ENCODE peak calls at places on chromosomes 11 and 22, in five cellular contexts. F is right cardiac atrium; Q is activated naive CD4-positive, alpha-beta T cell; B is ureter; T is cardiac fibroblast. X is an unnamed sample.

GRCh38 chr11:45603930-45604682 is 61.3 kb downstream of the CHST1 start:
- DNase-seq in B (no peak), Q (no peak), F (peak), T (no peak), X (no peak)

GRCh38 chr11:77619576-77620198 is 17.9 kb downstream of the CLNS1A start:
- DNase-seq in F (no peak), T (peak), Q (no peak), B (no peak), X (no peak)

GRCh38 chr11:18490319-18490718 is 34.7 kb downstream of the LDHAL6A start:
- DNase-seq in Q (no peak), B (no peak), F (no peak), T (peak), X (no peak)

GRCh38 chr22:20569059-20570058 is 61.9 kb downstream of the MED15 start:
- DNase-seq in T (peak), Q (peak), F (peak), B (peak), X (no peak)

GRCh38 chr11:78853521-78853920 is 278.9 kb upstream of the NARS2 start:
- DNase-seq in F (no peak), Q (no peak), T (no peak), B (no peak), X (no peak)

GRCh38 chr22:27340047-27340446 is 461.5 kb downstream of the MN1 start:
- DNase-seq in B (no peak), Q (no peak), F (no peak), T (no peak), X (no peak)

GRCh38 chr22:37167981-37168647 is 18.4 kb upstream of the IL2RB start:
- DNase-seq in F (peak), Q (no peak), T (no peak), B (no peak), X (no peak)

GRCh38 chr11:19311306-19312030 is 70.7 kb upstream of the E2F8 start:
- DNase-seq in F (peak), T (peak), Q (no peak), B (peak), X (no peak)

GRCh38 chr11:2788751-2789140 is 89.0 kb upstream of the KCNQ1OT1 start:
- DNase-seq in B (no peak), F (peak), Q (no peak), T (no peak), X (no peak)

GRCh38 chr22:47193606-47194316 is 431.3 kb downstream of the TBC1D22A start:
- DNase-seq in F (no peak), B (peak), T (no peak), Q (no peak), X (no peak)

GRCh38 chr11:126146454-126147192 is 64.8 kb downstream of the RPUSD4 start:
- DNase-seq in B (no peak), T (no peak), Q (no peak), F (no peak), X (no peak)

GRCh38 chr11:73854680-73855079 is 22.0 kb downstream of the COA4 start:
- DNase-seq in B (no peak), Q (no peak), T (peak), F (no peak), X (no peak)

GRCh38 chr11:75577198-75577597 is 15.1 kb downstream of the SERPINH1 start:
- DNase-seq in F (peak), T (peak), Q (peak), B (no peak), X (no peak)

GRCh38 chr11:64230985-64231365 is 627 bp downstream of the DNAJC4 start:
- DNase-seq in Q (no peak), B (peak), T (no peak), F (no peak), X (no peak)

GRCh38 chr11:134014502-134014901 is 54.4 kb upstream of the JAM3 start:
- DNase-seq in B (no peak), Q (no peak), T (no peak), F (peak), X (no peak)

GRCh38 chr22:42969348-42969975 is 45.5 kb downstream of the PACSIN2 start:
- DNase-seq in Q (no peak), F (no peak), B (no peak), T (peak), X (no peak)

GRCh38 chr22:28029201-28029948 is 110.3 kb upstream of the PITPNB start:
- DNase-seq in F (peak), B (peak), T (peak), Q (no peak), X (no peak)

GRCh38 chr22:35337932-35338331 is 38.2 kb downstream of the TOM1 start:
- DNase-seq in Q (no peak), T (no peak), B (no peak), F (no peak), X (no peak)

GRCh38 chr11:11963842-11964773 is 44.3 kb downstream of the DKK3 start:
- DNase-seq in B (no peak), T (no peak), F (no peak), Q (no peak), X (no peak)

GRCh38 chr11:84358034-84358433 is 1071.9 kb upstream of the CCDC90B start:
- DNase-seq in T (no peak), F (no peak), Q (no peak), B (no peak), X (no peak)

GRCh38 chr22:42150727-42151590 is 20.3 kb upstream of the CYP2D6 start:
- DNase-seq in T (no peak), Q (no peak), B (no peak), F (no peak), X (no peak)

GRCh38 chr22:38298312-38299000 is 18.8 kb downstream of the CSNK1E start:
- DNase-seq in B (no peak), Q (peak), T (peak), F (no peak), X (no peak)

GRCh38 chr11:36116161-36116560 is 172.3 kb downstream of the LDLRAD3 start:
- DNase-seq in Q (no peak), T (no peak), B (no peak), F (no peak), X (no peak)

GRCh38 chr11:35304393-35304790 is 115.0 kb downstream of the SLC1A2 start:
- DNase-seq in T (peak), Q (no peak), F (no peak), B (no peak), X (no peak)

GRCh38 chr11:46202149-46202548 is 75.3 kb upstream of the CREB3L1 start:
- DNase-seq in B (no peak), T (no peak), Q (no peak), F (no peak), X (no peak)

GRCh38 chr11:67464411-67465189 is 4.5 kb downstream of the TMEM134 start:
- DNase-seq in B (peak), F (peak), T (peak), Q (peak), X (peak)

GRCh38 chr11:65116370-65117205 is 913 bp downstream of the ZNHIT2 start:
- DNase-seq in Q (peak), B (peak), F (peak), T (peak), X (no peak)

GRCh38 chr11:77842451-77843121 is 21.6 kb downstream of the AAMDC start:
- DNase-seq in B (no peak), T (peak), F (no peak), Q (no peak), X (no peak)

X was measured in esophagus squamous epithelium.